ENCODE peak calls at places on chromosomes 1 and 21, in four cellular contexts. O is GM12878, I is K562, B is HepG2. Q is an unnamed sample.

GRCh38 chr1:24424207-24424606 is 8.6 kb downstream of the NIPAL3 start:
- DNase-seq in B (no peak), O (no peak), I (no peak), Q (no peak)

GRCh38 chr1:20194224-20194623 is 7.9 kb upstream of the PLA2G2C start:
- DNase-seq in B (no peak), I (no peak), O (no peak), Q (no peak)

GRCh38 chr21:45954271-45954670 is 27.3 kb upstream of the COL6A1 start:
- DNase-seq in B (no peak), I (no peak), O (no peak), Q (no peak)

GRCh38 chr1:216641669-216642460 is 81.4 kb downstream of the ESRRG start:
- DNase-seq in O (no peak), I (no peak), B (no peak), Q (no peak)

GRCh38 chr21:25453524-25453923 is 153.8 kb downstream of the MRPL39 start:
- DNase-seq in O (no peak), B (no peak), I (no peak), Q (no peak)

GRCh38 chr1:202275061-202275770 is 66.5 kb downstream of the UBE2T start:
- DNase-seq in O (no peak), B (no peak), I (no peak), Q (no peak)

GRCh38 chr1:170618418-170618817 is 45.5 kb upstream of the PRRX1 start:
- DNase-seq in B (no peak), I (no peak), O (no peak), Q (no peak)

GRCh38 chr1:197675475-197676324 is 99.6 kb downstream of the DENND1B start:
- DNase-seq in B (no peak), I (no peak), O (no peak), Q (no peak)

GRCh38 chr1:226429051-226429461 is 21.2 kb upstream of the PARP1 start:
- DNase-seq in I (no peak), B (no peak), O (no peak), Q (no peak)

GRCh38 chr1:205298191-205298994 is 23.2 kb downstream of the NUAK2 start:
- DNase-seq in B (peak), I (no peak), O (no peak), Q (peak)
- TF ChIP-seq TARDBP in B (no peak), I (no peak), O (no peak), Q (no peak)

DNA sequence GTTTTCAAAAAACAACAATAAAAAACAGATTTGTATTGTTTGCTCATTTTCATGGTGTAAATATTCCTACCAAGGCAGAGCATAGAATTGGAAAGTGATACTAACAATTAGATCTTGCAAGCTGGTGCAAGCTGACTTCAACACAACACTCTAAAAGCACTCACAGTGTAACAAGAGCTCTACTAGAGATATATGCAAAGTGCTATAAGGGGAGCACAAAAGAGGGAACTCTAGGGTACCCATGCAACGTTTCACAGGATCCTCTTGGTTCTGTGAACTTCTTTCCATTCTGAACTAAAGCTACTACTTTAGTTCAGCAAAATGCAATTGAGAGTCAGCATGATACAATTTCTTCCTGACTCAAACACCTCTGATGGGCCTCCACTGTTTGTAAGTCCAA is 78.3 kb downstream of the ATP1B1 start:
- DNase-seq in B (no peak), I (no peak), O (no peak), Q (no peak)
- TF ChIP-seq SP1 in B (no peak), I (no peak), O (no peak), Q (no peak)

GRCh38 chr1:186541003-186541402 is 80.1 kb upstream of the PDC start:
- DNase-seq in O (no peak), I (no peak), B (no peak), Q (no peak)
- TF ChIP-seq BHLHE40 in O (no peak), I (no peak), B (no peak), Q (no peak)

GRCh38 chr1:207867136-207868081 is 43.5 kb downstream of the CD34 start:
- DNase-seq in O (no peak), B (no peak), I (no peak), Q (no peak)

GRCh38 chr1:207862241-207862787 is 48.6 kb downstream of the CD34 start:
- DNase-seq in I (no peak), O (no peak), B (no peak), Q (no peak)

GRCh38 chr1:207866471-207867135 is 44.3 kb downstream of the CD34 start:
- DNase-seq in I (no peak), B (no peak), O (no peak), Q (no peak)

GRCh38 chr1:207861442-207862177 is 49.3 kb downstream of the CD34 start:
- DNase-seq in B (no peak), O (peak), I (no peak), Q (no peak)

GRCh38 chr1:207863893-207864535 is 46.9 kb downstream of the CD34 start:
- DNase-seq in O (peak), I (no peak), B (no peak), Q (no peak)
- TF ChIP-seq TARDBP in O (no peak), I (no peak), B (no peak), Q (no peak)

DNA sequence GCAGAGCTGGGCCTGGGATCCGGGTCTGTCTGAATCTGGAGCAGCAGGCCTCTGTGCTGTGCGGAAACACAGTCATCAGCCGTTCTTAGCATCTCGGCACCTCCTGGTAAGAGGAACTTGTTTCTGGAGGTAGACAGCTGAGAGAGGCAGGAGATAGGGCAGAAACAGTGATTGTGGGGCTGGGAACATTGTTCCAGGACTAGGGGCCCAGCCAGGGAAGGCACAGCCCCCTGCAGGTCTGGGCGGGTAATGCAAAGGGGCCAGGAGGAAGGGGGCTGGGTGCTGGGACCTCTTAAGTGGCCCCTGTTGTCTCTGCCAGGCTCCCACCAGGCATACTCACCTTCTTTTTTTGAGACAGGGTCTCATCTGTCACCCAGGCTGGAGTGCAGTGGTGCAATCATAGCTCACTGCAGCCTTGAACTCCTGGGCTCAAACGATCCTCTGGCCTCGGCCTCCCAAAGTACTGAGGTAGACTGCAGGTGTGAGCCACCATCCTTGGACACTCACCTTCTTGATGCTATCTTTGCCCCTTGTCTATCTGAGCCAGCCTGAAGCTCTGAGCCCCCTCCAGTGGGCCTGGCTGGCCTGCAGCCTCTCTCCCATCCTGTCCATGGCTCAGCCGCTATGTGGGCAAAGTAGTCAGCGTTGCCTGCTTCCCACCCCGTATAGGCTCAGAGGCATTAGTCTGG is 134.3 kb upstream of the ZBTB40 start:
- DNase-seq in O (no peak), I (peak), B (no peak), Q (peak)
- TF ChIP-seq SP1 in O (no peak), I (no peak), B (no peak), Q (no peak)

DNA sequence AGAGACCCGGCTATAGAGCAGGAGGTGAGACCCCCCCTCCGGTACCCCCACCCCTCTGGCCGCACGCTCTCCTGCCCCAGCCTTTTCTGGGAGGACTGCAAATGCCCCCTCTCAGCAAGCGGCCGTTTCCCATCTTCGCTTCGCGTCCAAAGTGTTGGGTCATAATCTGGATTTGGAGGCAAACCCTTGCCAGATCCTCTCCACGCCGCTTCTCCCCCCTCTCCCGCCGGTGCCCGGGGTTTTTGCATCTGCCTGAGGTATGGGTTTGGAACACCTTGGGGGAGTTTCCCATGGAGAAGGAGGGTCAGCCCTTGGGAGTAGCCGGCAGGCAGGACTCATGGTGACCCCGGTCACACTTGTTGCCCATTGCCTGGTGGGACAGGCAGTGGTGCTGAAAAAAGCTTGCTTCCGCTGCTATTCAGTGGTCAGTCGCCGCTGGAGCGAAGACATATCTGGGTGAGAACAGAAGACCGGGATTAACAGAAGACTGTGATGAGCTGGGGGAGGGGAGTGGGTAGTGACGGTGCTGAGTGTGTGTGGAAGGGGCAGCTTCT is 948 bp downstream of the KCNK2 start:
- DNase-seq in B (no peak), O (no peak), I (no peak), Q (peak)
- TF ChIP-seq BHLHE40 in B (no peak), O (no peak), I (no peak), Q (no peak)

DNA sequence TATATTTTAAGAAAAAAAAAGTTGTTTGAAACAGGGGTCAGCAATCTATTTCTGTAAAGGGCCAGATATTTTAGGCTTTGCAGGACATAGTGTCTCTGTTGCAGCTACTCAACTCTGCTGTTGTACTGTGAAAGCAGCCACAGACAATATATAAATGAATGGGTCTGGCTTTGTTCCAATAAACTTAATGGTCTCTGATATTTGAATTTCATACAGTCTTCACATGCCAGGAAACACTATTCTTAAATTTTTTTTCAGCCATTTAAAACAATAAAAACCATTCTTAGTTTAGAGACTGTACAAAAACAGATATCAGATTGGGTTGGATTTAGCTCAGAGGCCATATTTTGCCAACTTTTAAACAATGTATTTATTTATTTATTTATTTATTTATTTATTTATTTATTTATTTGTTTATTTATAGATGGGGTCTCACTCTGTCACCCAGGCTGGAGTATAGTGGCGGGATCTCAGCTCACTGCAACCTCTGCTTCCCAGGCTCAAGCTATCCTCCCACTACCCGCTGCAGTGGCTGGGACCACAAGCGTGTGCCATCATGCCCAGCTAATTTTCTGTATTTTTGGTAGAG is 102.8 kb downstream of the DNM3 start:
- DNase-seq in O (no peak), I (no peak), B (no peak), Q (no peak)
- TF ChIP-seq TARDBP in O (no peak), I (no peak), B (no peak), Q (no peak)

GRCh38 chr21:27528697-27529096 is 561.8 kb upstream of the ADAMTS5 start:
- DNase-seq in O (no peak), B (no peak), I (no peak), Q (no peak)

GRCh38 chr21:27536319-27536718 is 569.4 kb upstream of the ADAMTS5 start:
- DNase-seq in O (no peak), I (no peak), B (no peak), Q (no peak)

GRCh38 chr21:27535188-27535587 is 568.3 kb upstream of the ADAMTS5 start:
- DNase-seq in I (no peak), O (no peak), B (no peak), Q (no peak)

GRCh38 chr21:27534211-27534610 is 567.3 kb upstream of the ADAMTS5 start:
- DNase-seq in I (no peak), O (no peak), B (no peak), Q (no peak)

DNA sequence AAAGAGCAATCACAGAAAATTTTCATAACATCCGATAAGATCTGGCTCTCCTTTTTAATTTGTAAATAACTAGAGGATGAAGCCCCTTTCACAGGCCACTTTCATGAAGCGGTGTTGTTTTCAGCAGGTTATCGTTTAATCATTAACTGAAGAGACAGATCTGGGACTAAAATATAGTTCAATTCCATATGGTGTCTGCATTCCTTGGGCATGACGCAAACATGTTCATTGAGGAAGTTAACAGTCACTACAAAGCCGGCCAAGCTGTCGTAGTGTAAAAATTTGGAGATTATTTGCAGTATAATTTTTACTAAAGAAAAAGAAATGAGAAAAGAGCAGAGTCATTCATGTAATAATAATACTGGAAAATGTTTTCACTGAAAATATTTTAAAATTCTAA is 565.2 kb upstream of the ADAMTS5 start:
- DNase-seq in I (no peak), B (peak), O (no peak), Q (no peak)
- TF ChIP-seq SP1 in I (no peak), B (no peak), O (no peak), Q (no peak)

GRCh38 chr1:203424861-203425667 is 50.5 kb upstream of the PRELP start:
- DNase-seq in I (no peak), B (no peak), O (no peak), Q (no peak)
- TF ChIP-seq BHLHE40 in I (no peak), B (no peak), O (no peak), Q (no peak)